ENCODE peak calls at places on chromosomes 2 and 18, in nine cellular contexts. One of them, this sample, is unnamed.

GRCh38 chr2:198173242-198173641 is 368.8 kb downstream of the PLCL1 start:
- DNase-seq in stomach: no peak
- DNase-seq in mucosa of gallbladder: peak
- DNase-seq in posterior vena cava: no peak
- DNase-seq in A172: no peak
- DNase-seq in stromal cell of bone marrow: no peak
- DNase-seq in head of caudate nucleus: peak
- DNase-seq in H9: no peak
- DNase-seq in activated naive CD4-positive, alpha-beta T cell treated with anti-CD3 and anti-CD28 coated beads for 36 hours: no peak
- DNase-seq in this sample: peak

GRCh38 chr2:37870829-37871228 is 54.3 kb upstream of the RMDN2 start:
- DNase-seq in stomach: no peak
- DNase-seq in mucosa of gallbladder: peak
- DNase-seq in posterior vena cava: no peak
- DNase-seq in A172: no peak
- DNase-seq in stromal cell of bone marrow: no peak
- DNase-seq in head of caudate nucleus: no peak
- DNase-seq in H9: no peak
- DNase-seq in activated naive CD4-positive, alpha-beta T cell treated with anti-CD3 and anti-CD28 coated beads for 36 hours: no peak
- DNase-seq in this sample: peak

GRCh38 chr2:25373269-25373981 is 31.7 kb upstream of the DNMT3A start:
- DNase-seq in stomach: peak
- DNase-seq in mucosa of gallbladder: no peak
- DNase-seq in posterior vena cava: peak
- DNase-seq in A172: no peak
- DNase-seq in stromal cell of bone marrow: no peak
- DNase-seq in head of caudate nucleus: no peak
- DNase-seq in H9: peak
- DNase-seq in activated naive CD4-positive, alpha-beta T cell treated with anti-CD3 and anti-CD28 coated beads for 36 hours: no peak
- DNase-seq in this sample: no peak

GRCh38 chr2:65464604-65465003 is 32.2 kb upstream of the SPRED2 start:
- DNase-seq in stomach: no peak
- DNase-seq in mucosa of gallbladder: no peak
- DNase-seq in posterior vena cava: no peak
- DNase-seq in A172: no peak
- DNase-seq in stromal cell of bone marrow: no peak
- DNase-seq in head of caudate nucleus: no peak
- DNase-seq in H9: no peak
- DNase-seq in activated naive CD4-positive, alpha-beta T cell treated with anti-CD3 and anti-CD28 coated beads for 36 hours: no peak
- DNase-seq in this sample: peak

GRCh38 chr2:71742953-71743601 is 289.7 kb downstream of the DYSF start:
- DNase-seq in stomach: no peak
- DNase-seq in mucosa of gallbladder: peak
- DNase-seq in posterior vena cava: peak
- DNase-seq in A172: peak
- DNase-seq in stromal cell of bone marrow: peak
- DNase-seq in head of caudate nucleus: no peak
- DNase-seq in H9: no peak
- DNase-seq in activated naive CD4-positive, alpha-beta T cell treated with anti-CD3 and anti-CD28 coated beads for 36 hours: no peak
- DNase-seq in this sample: peak

GRCh38 chr18:69484699-69485396 is 84.2 kb downstream of the DOK6 start:
- DNase-seq in stomach: no peak
- DNase-seq in mucosa of gallbladder: no peak
- DNase-seq in posterior vena cava: no peak
- DNase-seq in A172: peak
- DNase-seq in stromal cell of bone marrow: peak
- DNase-seq in head of caudate nucleus: no peak
- DNase-seq in H9: no peak
- DNase-seq in activated naive CD4-positive, alpha-beta T cell treated with anti-CD3 and anti-CD28 coated beads for 36 hours: no peak
- DNase-seq in this sample: peak

GRCh38 chr2:9481257-9481922 is 7.0 kb downstream of the IAH1 start:
- DNase-seq in stomach: no peak
- DNase-seq in mucosa of gallbladder: no peak
- DNase-seq in posterior vena cava: no peak
- DNase-seq in A172: peak
- DNase-seq in stromal cell of bone marrow: no peak
- DNase-seq in head of caudate nucleus: no peak
- DNase-seq in H9: no peak
- DNase-seq in activated naive CD4-positive, alpha-beta T cell treated with anti-CD3 and anti-CD28 coated beads for 36 hours: no peak
- DNase-seq in this sample: peak

GRCh38 chr2:233448565-233448964 is 94.3 kb downstream of the DGKD start:
- DNase-seq in stomach: no peak
- DNase-seq in mucosa of gallbladder: no peak
- DNase-seq in posterior vena cava: peak
- DNase-seq in A172: no peak
- DNase-seq in stromal cell of bone marrow: no peak
- DNase-seq in head of caudate nucleus: no peak
- DNase-seq in H9: no peak
- DNase-seq in activated naive CD4-positive, alpha-beta T cell treated with anti-CD3 and anti-CD28 coated beads for 36 hours: no peak
- DNase-seq in this sample: no peak

GRCh38 chr2:98701230-98701629 is 29.7 kb downstream of the MGAT4A start:
- DNase-seq in stomach: no peak
- DNase-seq in mucosa of gallbladder: no peak
- DNase-seq in posterior vena cava: no peak
- DNase-seq in A172: no peak
- DNase-seq in stromal cell of bone marrow: peak
- DNase-seq in head of caudate nucleus: no peak
- DNase-seq in H9: no peak
- DNase-seq in activated naive CD4-positive, alpha-beta T cell treated with anti-CD3 and anti-CD28 coated beads for 36 hours: no peak
- DNase-seq in this sample: no peak

GRCh38 chr2:127174977-127175376 is 45.1 kb downstream of the CYP27C1 start:
- DNase-seq in stomach: no peak
- DNase-seq in mucosa of gallbladder: peak
- DNase-seq in posterior vena cava: peak
- DNase-seq in A172: peak
- DNase-seq in stromal cell of bone marrow: no peak
- DNase-seq in head of caudate nucleus: no peak
- DNase-seq in H9: no peak
- DNase-seq in activated naive CD4-positive, alpha-beta T cell treated with anti-CD3 and anti-CD28 coated beads for 36 hours: no peak
- DNase-seq in this sample: peak